ENCODE peak calls at places on chromosomes 11 and 22, in five cellular contexts. X is fibroblast of lung; U is CD8-positive, alpha-beta memory T cell; H is adrenal gland; G is OCI-LY7. W is an unnamed sample. For H3K9me3, the result is how much of the 10 kb centered on the place peaks cover.

GRCh38 chr11:6653656-6654055 is 2.0 kb downstream of the DCHS1 start:
- DNase-seq in X (no peak), U (no peak), H (no peak), G (no peak), W (no peak)

GRCh38 chr11:122439911-122440782 is 215.4 kb upstream of the UBASH3B start:
- DNase-seq in X (peak), U (no peak), H (peak), G (no peak), W (no peak)

GRCh38 chr11:79507726-79508125 is 66.9 kb upstream of the TENM4 start:
- DNase-seq in X (no peak), U (no peak), H (no peak), G (no peak), W (no peak)

GRCh38 chr11:72732329-72732728 is 19.9 kb downstream of the ARAP1 start:
- DNase-seq in X (no peak), U (no peak), H (peak), G (no peak), W (no peak)

GRCh38 chr11:6542727-6543126 is 45.6 kb downstream of the DNHD1 start:
- DNase-seq in X (no peak), U (no peak), H (no peak), G (no peak), W (no peak)

GRCh38 chr11:126640186-126640585 is 284.7 kb downstream of the ST3GAL4 start:
- DNase-seq in X (no peak), U (no peak), H (no peak), G (no peak), W (no peak)

GRCh38 chr11:48103621-48104561 is 112.7 kb upstream of the OR4B1 start:
- DNase-seq in X (no peak), U (no peak), H (no peak), G (no peak), W (no peak)

GRCh38 chr22:38973289-38974169 is 8.6 kb upstream of the APOBEC3B start:
- DNase-seq in X (peak), U (peak), H (no peak), G (peak), W (no peak)

GRCh38 chr11:20934521-20934920 is 265.1 kb downstream of the NELL1 start:
- DNase-seq in X (no peak), U (no peak), H (no peak), G (no peak), W (no peak)

GRCh38 chr22:47609653-47610052 is 847.2 kb downstream of the TBC1D22A start:
- DNase-seq in X (no peak), U (no peak), H (no peak), G (no peak), W (no peak)

GRCh38 chr22:47608421-47608820 is 846.0 kb downstream of the TBC1D22A start:
- DNase-seq in X (no peak), U (no peak), H (no peak), G (no peak), W (no peak)

GRCh38 chr22:47612136-47612910 is 849.9 kb downstream of the TBC1D22A start:
- DNase-seq in X (no peak), U (no peak), H (no peak), G (no peak), W (no peak)

GRCh38 chr22:47610281-47610680 is 847.8 kb downstream of the TBC1D22A start:
- DNase-seq in X (no peak), U (no peak), H (no peak), G (no peak), W (no peak)

DNA sequence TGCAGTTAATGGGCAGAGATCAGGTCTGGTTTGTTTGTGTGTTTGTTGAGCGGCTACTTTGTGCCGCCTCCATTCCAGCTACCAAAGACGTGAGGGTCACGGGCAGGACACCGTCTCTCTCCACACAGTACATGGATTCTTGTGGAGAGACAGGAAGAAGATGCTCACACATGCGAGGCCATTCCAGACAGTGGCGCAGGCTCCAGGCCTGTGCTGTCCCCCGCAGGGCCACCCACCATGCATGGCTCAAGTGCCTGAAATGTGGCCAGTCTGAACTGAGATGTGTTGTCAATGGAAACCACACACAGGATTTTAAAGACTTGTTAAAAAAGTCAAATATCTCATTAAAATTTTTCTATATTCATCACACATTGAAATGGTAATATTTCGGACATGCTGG is 848.3 kb downstream of the TBC1D22A start:
- DNase-seq in X (no peak), U (no peak), H (no peak), G (no peak), W (no peak)
- H3K9me3 ChIP-seq in X (under half), U (under half), H (under half), G (under half), W (under half)

DNA sequence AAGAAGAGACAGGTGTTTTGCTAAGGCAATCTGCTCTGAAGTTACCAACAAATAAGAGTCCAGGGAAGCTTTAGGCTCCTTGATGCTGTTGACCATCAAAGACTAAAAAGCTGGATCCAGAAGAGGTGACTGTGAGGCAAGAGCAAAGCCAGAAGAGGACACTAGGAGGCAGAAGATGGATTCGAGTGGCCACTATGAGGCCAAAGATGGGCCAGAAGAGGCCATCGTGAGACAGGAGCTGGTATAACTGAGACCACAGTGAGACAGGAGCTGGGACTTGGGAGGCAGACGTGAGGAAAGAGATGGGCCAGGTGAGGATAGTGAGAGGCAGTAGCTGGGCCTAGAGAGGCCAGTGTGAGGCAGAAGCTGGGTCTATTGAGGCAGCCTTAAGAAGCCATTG is 37.7 kb downstream of the OR4C45 start:
- DNase-seq in X (no peak), U (no peak), H (no peak), G (no peak), W (no peak)
- H3K9me3 ChIP-seq in X (under half), U (under half), H (under half), G (under half), W (under half)

GRCh38 chr11:70495351-70496310 is 97.3 kb downstream of the CTTN start:
- DNase-seq in X (no peak), U (no peak), H (no peak), G (no peak), W (no peak)
- H3K9me3 ChIP-seq in X (under half), U (under half), H (under half), G (under half), W (under half)

DNA sequence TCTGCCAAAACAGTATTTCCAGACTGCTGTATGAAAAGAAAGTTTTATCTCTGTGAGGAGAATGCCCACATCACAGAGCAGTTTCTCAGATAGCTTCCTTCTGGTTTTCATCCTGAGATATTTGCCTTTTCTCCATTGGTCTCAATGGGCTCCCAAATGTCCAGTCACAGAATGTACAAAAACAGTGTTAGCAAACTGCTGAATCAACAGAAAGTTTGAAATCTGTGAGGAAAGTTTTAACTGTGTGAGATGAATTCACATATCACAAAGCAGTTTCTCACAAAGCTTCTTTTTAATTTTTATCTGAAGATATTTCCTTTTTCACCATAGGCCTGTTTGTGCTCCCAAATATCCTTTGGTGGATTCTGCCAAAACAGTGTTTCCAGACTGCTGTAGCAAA is 207.2 kb upstream of the TRIM48 start:
- DNase-seq in X (no peak), U (no peak), H (no peak), G (no peak), W (no peak)
- H3K9me3 ChIP-seq in X (under half), U (under half), H (under half), G (under half), W (under half)

DNA sequence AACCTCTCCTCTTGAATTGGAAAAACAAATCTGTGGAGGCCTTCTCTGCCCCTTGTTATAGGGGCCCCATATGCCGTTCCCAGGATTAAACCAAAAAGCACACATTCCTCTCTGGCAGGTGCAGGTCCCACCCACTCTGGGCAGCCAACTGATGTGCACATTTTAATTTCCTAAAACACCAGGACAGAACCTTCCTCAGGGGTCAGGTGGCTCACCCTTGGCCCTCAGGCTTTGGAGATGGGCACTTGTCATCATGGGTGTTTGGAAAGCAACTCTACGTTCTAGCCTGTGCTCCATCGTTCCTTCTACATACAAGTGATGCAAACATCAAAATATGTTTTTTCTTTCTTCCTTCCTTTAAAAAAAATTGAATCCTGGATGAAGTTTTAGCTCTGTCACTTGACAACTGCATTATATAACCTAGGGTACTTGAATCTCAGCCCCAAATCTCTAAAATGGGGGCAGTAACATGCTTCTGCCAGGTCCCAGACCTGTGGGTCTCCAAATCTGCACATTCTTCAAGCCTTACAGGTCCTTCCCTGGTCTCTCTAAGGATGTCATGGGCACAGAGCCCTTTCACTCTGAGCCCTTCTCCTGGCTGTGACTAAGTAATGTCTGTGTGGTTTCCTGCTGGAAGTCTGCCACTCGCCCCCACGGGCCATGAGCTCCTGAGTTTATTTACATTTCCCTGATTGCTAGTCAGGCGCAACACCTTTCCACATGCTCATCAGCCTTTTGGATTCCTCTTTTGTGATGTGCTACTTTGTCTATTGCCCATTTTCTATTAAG is 43.8 kb downstream of the KCNQ1OT1 start:
- DNase-seq in X (peak), U (no peak), H (no peak), G (no peak), W (no peak)
- H3K9me3 ChIP-seq in X (under half), U (under half), H (under half), G (under half), W (under half)

GRCh38 chr11:73939096-73939495 is 11.7 kb upstream of the DNAJB13 start:
- DNase-seq in X (no peak), U (no peak), H (no peak), G (no peak), W (no peak)
- H3K9me3 ChIP-seq in X (under half), U (under half), H (under half), G (under half), W (under half)

GRCh38 chr11:77529685-77530084 is 55.8 kb upstream of the PAK1 start:
- DNase-seq in X (no peak), U (no peak), H (no peak), G (no peak), W (no peak)
- H3K9me3 ChIP-seq in X (under half), U (under half), H (under half), G (under half), W (under half)